ENCODE peak calls at places on chromosomes 16 and 17, in five cellular contexts. R is HepG2, K is SK-N-SH, Y is GM12878, J is K562. M is an unnamed sample.

GRCh38 chr16:23842137-23842600 is 6.4 kb downstream of the PRKCB start:
- DNase-seq in K (no peak), R (no peak), J (no peak), Y (peak), M (no peak)

GRCh38 chr17:16976686-16977550 is 5.0 kb upstream of the TNFRSF13B start:
- DNase-seq in Y (no peak), K (no peak), R (no peak), J (no peak), M (no peak)

GRCh38 chr17:78255029-78255656 is 23.7 kb downstream of the TMEM235 start:
- DNase-seq in K (no peak), Y (no peak), J (no peak), R (no peak), M (no peak)

GRCh38 chr16:4244881-4245280 is 3.0 kb upstream of the SRL start:
- DNase-seq in J (no peak), K (no peak), Y (no peak), R (no peak), M (no peak)

GRCh38 chr16:54934536-54935410 is 4.1 kb downstream of the IRX5 start:
- DNase-seq in J (no peak), K (peak), Y (no peak), R (no peak), M (no peak)

GRCh38 chr16:20899503-20900298 is 457 bp downstream of the DCUN1D3 start:
- DNase-seq in J (no peak), Y (no peak), R (peak), K (peak), M (no peak)

GRCh38 chr16:65119905-65120341 is 1.9 kb downstream of the CDH11 start:
- DNase-seq in Y (no peak), R (no peak), K (no peak), J (no peak), M (no peak)

GRCh38 chr17:34892864-34893263 is 68.4 kb downstream of the CCT6B start:
- DNase-seq in K (peak), Y (no peak), J (peak), R (no peak), M (peak)

GRCh38 chr16:89737341-89738071 is 16.2 kb downstream of the ZNF276 start:
- DNase-seq in Y (no peak), J (no peak), R (no peak), K (no peak), M (no peak)

GRCh38 chr16:81409016-81409556 is 35.5 kb upstream of the CMIP start:
- DNase-seq in Y (no peak), J (no peak), R (no peak), K (no peak), M (no peak)
- TF ChIP-seq GABPA in Y (no peak), J (no peak), R (no peak), K (no peak), M (no peak)

GRCh38 chr16:67260426-67261063 is 11.8 kb downstream of the SLC9A5 start:
- DNase-seq in K (peak), J (peak), Y (no peak), R (peak), M (peak)
- TF ChIP-seq REST in K (no peak), J (no peak), Y (no peak), R (no peak), M (no peak)

DNA sequence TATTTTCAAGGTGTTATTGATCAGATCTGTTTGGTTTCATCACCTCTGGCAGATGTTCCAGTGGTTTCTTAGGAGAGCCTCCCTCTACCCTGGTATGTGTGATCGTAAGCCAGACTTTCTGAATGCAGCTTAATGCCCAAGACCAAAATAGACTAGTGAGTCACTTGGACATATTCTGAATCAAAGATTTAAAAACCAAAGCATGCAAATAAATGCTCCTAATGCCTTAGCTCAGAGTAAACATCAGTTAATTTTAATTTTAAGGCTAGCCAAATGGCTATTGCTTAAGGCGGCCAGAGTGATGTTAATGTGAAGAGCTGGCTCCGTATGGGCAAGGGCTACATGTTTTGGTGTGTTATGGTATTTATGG is 59.3 kb downstream of the MAP2K6 start:
- DNase-seq in J (no peak), Y (no peak), K (no peak), R (no peak), M (no peak)
- TF ChIP-seq GABPA in J (no peak), Y (no peak), K (no peak), R (no peak), M (no peak)

GRCh38 chr17:76383645-76384221 is 676 bp upstream of the SPHK1 start:
- DNase-seq in K (peak), R (peak), J (peak), Y (no peak), M (peak)

GRCh38 chr17:76385892-76386786 is 1.7 kb downstream of the SPHK1 start:
- DNase-seq in Y (no peak), J (peak), R (peak), K (peak), M (peak)

GRCh38 chr17:76384222-76384986 is at the start of gene SPHK1:
- DNase-seq in Y (no peak), K (peak), R (peak), J (peak), M (no peak)

GRCh38 chr17:76386966-76387765 is 2.8 kb downstream of the SPHK1 start:
- DNase-seq in Y (no peak), K (no peak), J (peak), R (no peak), M (no peak)

GRCh38 chr17:76384987-76385891 is 830 bp downstream of the SPHK1 start:
- DNase-seq in Y (no peak), J (peak), K (peak), R (peak), M (no peak)
- TF ChIP-seq REST in Y (no peak), J (no peak), K (no peak), R (no peak), M (no peak)